ENCODE peak calls at places on chromosomes 3 and 15, in ten cellular contexts. B is heart right ventricle; T is HepG2; R is body of pancreas; E is foreskin fibroblast; N is activated B cell treated with CpG ODN at 0.5 μM for 24 hours; K is transverse colon; L is CD8-positive, alpha-beta T cell; D is uterus; H is astrocyte. S is an unnamed sample.

GRCh38 chr3:36790765-36791164 is 26.4 kb upstream of the DCLK3 start:
- DNase-seq in H (no peak), R (no peak), L (no peak), D (no peak), B (no peak), E (no peak), K (no peak), N (no peak), T (no peak), S (no peak)

GRCh38 chr3:194306109-194306686 is 44.9 kb downstream of the CPN2 start:
- DNase-seq in E (no peak), B (no peak), N (peak), L (peak), H (no peak), D (no peak), T (no peak), R (no peak), K (no peak), S (no peak)

GRCh38 chr3:188889070-188889491 is 282.7 kb upstream of the TPRG1 start:
- DNase-seq in D (no peak), H (no peak), B (peak), L (no peak), K (no peak), T (no peak), N (no peak), R (no peak), E (no peak), S (no peak)

GRCh38 chr15:76866716-76867321 is 38.3 kb downstream of the SCAPER start:
- DNase-seq in K (no peak), H (peak), B (peak), T (peak), N (no peak), E (peak), L (no peak), D (no peak), R (no peak), S (no peak)

GRCh38 chr15:66161575-66162118 is 91.9 kb downstream of the MEGF11 start:
- DNase-seq in B (no peak), E (no peak), K (no peak), R (no peak), N (no peak), T (no peak), D (no peak), H (no peak), L (no peak), S (no peak)

GRCh38 chr3:42012378-42012934 is 50.6 kb upstream of the ULK4 start:
- DNase-seq in D (no peak), K (no peak), N (no peak), H (no peak), E (no peak), T (no peak), L (peak), R (no peak), B (no peak), S (no peak)

GRCh38 chr3:42588625-42589024 is 2.0 kb upstream of the SS18L2 start:
- DNase-seq in D (no peak), R (no peak), N (no peak), B (no peak), L (no peak), H (no peak), T (no peak), K (no peak), E (no peak), S (no peak)

GRCh38 chr3:27312044-27312668 is 57.0 kb downstream of the NEK10 start:
- DNase-seq in T (peak), E (peak), R (no peak), N (no peak), D (no peak), L (no peak), B (no peak), K (no peak), H (peak), S (peak)

GRCh38 chr3:194061421-194062029 is 74.4 kb upstream of the HES1 start:
- DNase-seq in D (no peak), H (peak), N (no peak), B (no peak), E (no peak), T (no peak), L (no peak), R (no peak), K (no peak), S (no peak)

GRCh38 chr15:90889736-90890456 is 5.6 kb downstream of the FES start:
- DNase-seq in H (no peak), N (no peak), K (no peak), B (no peak), E (no peak), L (no peak), D (no peak), T (no peak), R (no peak), S (no peak)

GRCh38 chr15:88057836-88058235 is 198.7 kb downstream of the NTRK3 start:
- DNase-seq in B (no peak), N (no peak), K (no peak), E (no peak), L (no peak), H (no peak), R (no peak), T (no peak), D (no peak), S (no peak)

GRCh38 chr15:85063088-85063487 is 81.4 kb downstream of the PDE8A start:
- DNase-seq in H (no peak), L (no peak), R (no peak), D (no peak), B (no peak), K (no peak), N (no peak), E (peak), T (no peak), S (no peak)

GRCh38 chr15:43285609-43286037 is 18.9 kb upstream of the TGM5 start:
- DNase-seq in K (peak), B (peak), T (peak), R (peak), D (peak), N (no peak), E (peak), L (peak), H (peak), S (peak)

GRCh38 chr3:176906046-176906905 is 291.0 kb downstream of the TBL1XR1 start:
- DNase-seq in L (no peak), H (peak), T (peak), N (no peak), B (peak), D (no peak), E (peak), R (peak), K (no peak), S (no peak)

GRCh38 chr3:130014526-130014925 is 40.0 kb downstream of the TRH start:
- DNase-seq in L (no peak), D (no peak), H (peak), B (no peak), N (no peak), K (no peak), T (no peak), R (no peak), E (peak), S (no peak)

GRCh38 chr15:88658972-88659931 is 20.4 kb downstream of the ISG20 start:
- DNase-seq in R (no peak), N (no peak), B (no peak), H (peak), L (no peak), E (peak), K (no peak), D (no peak), T (no peak), S (no peak)

GRCh38 chr3:17743660-17743995 is 1.2 kb upstream of the TBC1D5 start:
- DNase-seq in K (no peak), D (no peak), T (no peak), R (no peak), H (no peak), B (no peak), E (no peak), L (no peak), N (no peak), S (no peak)

GRCh38 chr3:161415506-161416231 is 44.4 kb upstream of the SPTSSB start:
- DNase-seq in K (no peak), H (peak), D (no peak), E (peak), R (peak), T (no peak), N (no peak), B (peak), L (no peak), S (no peak)

GRCh38 chr3:112653209-112653871 is 12.4 kb upstream of the CCDC80 start:
- DNase-seq in N (no peak), L (no peak), T (no peak), B (peak), E (peak), R (no peak), K (no peak), H (peak), D (no peak), S (no peak)

GRCh38 chr15:79804833-79805232 is 92.0 kb downstream of the MTHFS start:
- DNase-seq in H (no peak), N (no peak), E (no peak), B (no peak), L (no peak), R (no peak), D (no peak), K (no peak), T (no peak), S (no peak)

GRCh38 chr3:481680-482079 is 285.1 kb downstream of the CHL1 start:
- DNase-seq in K (no peak), H (no peak), L (no peak), R (no peak), D (no peak), N (no peak), T (no peak), E (no peak), B (no peak), S (peak)

GRCh38 chr3:71972031-71972430 is 187.1 kb upstream of the PROK2 start:
- DNase-seq in L (no peak), T (no peak), D (no peak), R (no peak), K (no peak), B (no peak), N (no peak), H (no peak), E (peak), S (no peak)

GRCh38 chr3:31861839-31862238 is 119.2 kb downstream of the OSBPL10 start:
- DNase-seq in T (no peak), B (no peak), D (no peak), H (no peak), E (no peak), N (no peak), K (no peak), L (no peak), R (no peak), S (no peak)

GRCh38 chr15:74386496-74387140 is 19.2 kb upstream of the CYP11A1 start:
- DNase-seq in B (no peak), H (no peak), D (no peak), E (no peak), R (no peak), K (no peak), L (no peak), T (no peak), N (no peak), S (no peak)

GRCh38 chr3:23389089-23389488 is 186.0 kb downstream of the UBE2E2 start:
- DNase-seq in T (no peak), H (no peak), B (no peak), E (no peak), R (peak), L (no peak), D (no peak), N (no peak), K (peak), S (no peak)

GRCh38 chr3:10437272-10437994 is 68.0 kb downstream of the ATP2B2 start:
- DNase-seq in E (peak), R (no peak), L (peak), T (no peak), H (peak), N (no peak), B (no peak), K (no peak), D (no peak), S (peak)

GRCh38 chr3:39467394-39468107 is at the start of gene MOBP:
- DNase-seq in D (no peak), K (no peak), B (no peak), E (no peak), L (no peak), N (no peak), R (no peak), H (no peak), T (no peak), S (no peak)

GRCh38 chr3:195800240-195800639 is 11.5 kb downstream of the MUC4 start:
- DNase-seq in T (no peak), R (no peak), H (no peak), E (no peak), L (no peak), B (no peak), N (no peak), K (no peak), D (no peak), S (no peak)

GRCh38 chr3:188954590-188955208 is 217.1 kb upstream of the TPRG1 start:
- DNase-seq in N (peak), K (peak), T (peak), H (peak), B (peak), L (peak), D (peak), E (peak), R (peak), S (peak)

GRCh38 chr3:83890039-83890762 is 1068.6 kb upstream of the CADM2 start:
- DNase-seq in K (no peak), R (no peak), H (peak), E (peak), D (no peak), B (no peak), N (no peak), T (no peak), L (no peak), S (no peak)

GRCh38 chr3:180870008-180870733 is 42.3 kb upstream of the FXR1 start:
- DNase-seq in L (no peak), H (no peak), E (peak), T (no peak), K (peak), N (no peak), B (peak), D (peak), R (peak), S (no peak)

GRCh38 chr3:109234300-109234699 is 82.0 kb downstream of the DPPA2 start:
- DNase-seq in B (no peak), D (no peak), R (no peak), K (no peak), H (no peak), T (no peak), L (no peak), N (no peak), E (no peak), S (no peak)

GRCh38 chr3:123880998-123881561 is 3.1 kb downstream of the MYLK start:
- DNase-seq in N (no peak), E (peak), L (no peak), H (peak), T (peak), B (no peak), R (peak), K (no peak), D (no peak), S (no peak)

GRCh38 chr3:117681619-117682018 is 972.0 kb downstream of the TUSC7 start:
- DNase-seq in D (no peak), R (no peak), H (peak), B (no peak), K (no peak), N (no peak), L (no peak), T (no peak), E (peak), S (no peak)

GRCh38 chr15:60673918-60674558 is 195.1 kb upstream of the ICE2 start:
- DNase-seq in N (no peak), H (peak), D (peak), E (peak), R (peak), K (peak), L (no peak), T (peak), B (peak), S (no peak)

GRCh38 chr3:187999821-188000220 is 154.1 kb upstream of the LPP start:
- DNase-seq in D (no peak), N (no peak), T (no peak), H (no peak), E (no peak), B (no peak), L (peak), R (no peak), K (no peak), S (no peak)

GRCh38 chr3:184241447-184242296 is 7.1 kb downstream of the ALG3 start:
- DNase-seq in B (no peak), N (no peak), L (no peak), R (peak), T (peak), K (peak), E (peak), H (no peak), D (no peak), S (peak)

GRCh38 chr3:141539441-141540187 is 52.8 kb downstream of the RASA2 start:
- DNase-seq in K (no peak), N (no peak), T (no peak), B (no peak), L (no peak), R (no peak), H (peak), D (no peak), E (no peak), S (no peak)

GRCh38 chr3:141542202-141542959 is 55.6 kb downstream of the RASA2 start:
- DNase-seq in L (no peak), K (no peak), H (no peak), T (no peak), D (no peak), R (no peak), N (no peak), E (no peak), B (no peak), S (no peak)

GRCh38 chr3:141540531-141540930 is 53.7 kb downstream of the RASA2 start:
- DNase-seq in N (no peak), L (no peak), D (no peak), H (no peak), B (no peak), E (no peak), R (no peak), T (no peak), K (no peak), S (no peak)

GRCh38 chr3:141544697-141545096 is 57.9 kb downstream of the RASA2 start:
- DNase-seq in H (no peak), L (no peak), E (no peak), T (no peak), D (no peak), B (no peak), N (no peak), K (no peak), R (no peak), S (no peak)

DNA sequence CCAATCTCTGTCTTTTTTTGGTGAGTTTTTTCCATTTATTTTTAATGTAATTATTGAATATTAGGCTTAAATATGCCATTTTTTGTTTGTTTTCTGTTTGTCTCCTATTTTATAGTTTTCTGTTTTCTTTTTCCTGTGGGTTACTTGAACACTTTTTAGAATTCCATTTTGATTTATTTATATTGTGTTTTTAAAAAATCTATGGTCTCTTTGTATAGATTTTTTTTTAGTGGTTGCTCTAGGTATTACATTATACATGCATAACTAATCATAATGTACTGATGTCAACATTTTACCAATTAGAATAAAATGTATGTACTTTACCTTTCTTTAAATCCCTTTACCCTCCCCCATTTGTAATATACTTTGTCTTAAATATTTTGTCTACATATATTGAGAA is 56.2 kb downstream of the RASA2 start:
- DNase-seq in T (no peak), N (no peak), E (no peak), B (no peak), L (no peak), R (no peak), H (no peak), K (no peak), D (no peak), S (no peak)
- TF ChIP-seq CTCF in T (no peak), N (no peak), E (no peak), B (no peak), L (peak), R (no peak), H (no peak), K (peak), D (no peak), S (no peak)

GRCh38 chr3:52036222-52036694 is 20.1 kb downstream of the DUSP7 start:
- DNase-seq in E (no peak), H (no peak), N (no peak), B (no peak), T (no peak), K (no peak), R (no peak), D (no peak), L (no peak), S (no peak)
- TF ChIP-seq CTCF in E (no peak), H (no peak), N (no peak), B (no peak), T (no peak), K (no peak), R (no peak), D (no peak), L (no peak), S (no peak)

GRCh38 chr15:100911086-100911485 is 8.1 kb upstream of the LRRK1 start:
- DNase-seq in T (no peak), B (no peak), D (no peak), K (no peak), R (no peak), E (no peak), H (no peak), N (no peak), L (no peak), S (no peak)

GRCh38 chr15:100910556-100910955 is 8.6 kb upstream of the LRRK1 start:
- DNase-seq in N (no peak), R (no peak), D (no peak), T (no peak), E (no peak), H (no peak), B (no peak), L (no peak), K (no peak), S (no peak)

GRCh38 chr15:100909582-100909981 is 9.6 kb upstream of the LRRK1 start:
- DNase-seq in D (no peak), R (no peak), E (no peak), K (no peak), T (no peak), N (no peak), B (no peak), L (no peak), H (no peak), S (no peak)

GRCh38 chr15:100908466-100908865 is 10.7 kb upstream of the LRRK1 start:
- DNase-seq in B (no peak), T (no peak), L (no peak), D (no peak), N (no peak), H (no peak), R (no peak), K (no peak), E (no peak), S (no peak)

DNA sequence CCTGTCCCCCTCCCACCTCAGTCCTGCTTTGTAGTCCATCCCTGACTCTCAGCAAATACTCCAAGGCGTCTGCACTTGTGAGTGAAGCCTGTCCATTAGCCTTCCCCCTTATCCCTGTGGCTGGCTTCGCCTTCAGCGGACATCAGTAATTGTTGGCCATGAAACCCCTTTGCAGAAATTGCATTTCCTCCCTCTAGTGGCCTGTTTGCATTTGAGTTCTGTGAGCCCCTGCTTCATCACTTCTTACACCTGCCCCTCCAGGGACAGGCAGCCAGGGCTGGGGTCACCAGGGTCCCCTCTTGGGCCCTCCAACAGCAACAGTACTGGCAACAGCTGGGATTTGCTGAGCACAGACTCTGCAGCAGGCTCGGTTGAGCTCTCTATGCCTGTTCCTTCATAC is 9.0 kb upstream of the LRRK1 start:
- DNase-seq in N (no peak), T (no peak), D (no peak), R (no peak), B (no peak), H (no peak), L (no peak), K (no peak), E (no peak), S (no peak)
- TF ChIP-seq CTCF in N (no peak), T (peak), D (no peak), R (no peak), B (no peak), H (peak), L (no peak), K (no peak), E (peak), S (no peak)

GRCh38 chr15:34436956-34437442 is 609 bp downstream of the GOLGA8A start:
- DNase-seq in R (peak), H (peak), D (no peak), E (peak), T (peak), N (peak), B (peak), L (peak), K (peak), S (peak)
- TF ChIP-seq CTCF in R (no peak), H (no peak), D (no peak), E (no peak), T (peak), N (no peak), B (peak), L (no peak), K (no peak), S (peak)